ENCODE peak calls at places on chromosome 14, in five cellular contexts. Y, G, K, X and B are unnamed samples.

GRCh38 chr14:75003250-75004027 is 718 bp downstream of the EIF2B2 start:
- DNase-seq in Y (no peak), G (no peak), K (no peak), X (no peak), B (no peak)

GRCh38 chr14:32313977-32314376 is 15.1 kb upstream of the AKAP6 start:
- DNase-seq in Y (no peak), G (no peak), K (no peak), X (no peak), B (no peak)

GRCh38 chr14:104102282-104102914 is 16.9 kb downstream of the ASPG start:
- DNase-seq in Y (no peak), G (no peak), K (no peak), X (no peak), B (no peak)

GRCh38 chr14:81991998-81992397 is 458.3 kb upstream of the SEL1L start:
- DNase-seq in Y (no peak), G (no peak), K (peak; percentile 21), X (no peak), B (no peak)

GRCh38 chr14:67263499-67264149 is 22.4 kb downstream of the PALS1 start:
- DNase-seq in Y (no peak), G (no peak), K (no peak), X (no peak), B (no peak)

GRCh38 chr14:75752907-75753594 is 92.0 kb downstream of the TTLL5 start:
- DNase-seq in Y (no peak), G (no peak), K (no peak), X (no peak), B (no peak)

GRCh38 chr14:98916036-98916435 is 356.0 kb downstream of the BCL11B start:
- DNase-seq in Y (no peak), G (no peak), K (no peak), X (no peak), B (no peak)

GRCh38 chr14:79487632-79488031 is 723.7 kb downstream of the DIO2 start:
- DNase-seq in Y (no peak), G (no peak), K (no peak), X (no peak), B (no peak)

GRCh38 chr14:57749267-57749666 is 116.6 kb downstream of the SLC35F4 start:
- DNase-seq in Y (no peak), G (peak; percentile 10), K (no peak), X (no peak), B (no peak)

GRCh38 chr14:104288272-104288671 is 149.9 kb downstream of the KIF26A start:
- DNase-seq in Y (no peak), G (no peak), K (no peak), X (no peak), B (no peak)

GRCh38 chr14:98182385-98183055 is 1089.5 kb downstream of the BCL11B start:
- DNase-seq in Y (no peak), G (no peak), K (no peak), X (no peak), B (no peak)

GRCh38 chr14:77991128-77991772 is 178.9 kb upstream of the NRXN3 start:
- DNase-seq in Y (no peak), G (peak; percentile 17), K (no peak), X (no peak), B (no peak)

GRCh38 chr14:74015178-74015577 is 3.9 kb downstream of the ENTPD5 start:
- DNase-seq in Y (no peak), G (no peak), K (no peak), X (no peak), B (no peak)

GRCh38 chr14:30651934-30652333 is 29.8 kb downstream of the SCFD1 start:
- DNase-seq in Y (no peak), G (no peak), K (no peak), X (no peak), B (no peak)

GRCh38 chr14:104436741-104437701 is 142.5 kb upstream of the C14orf180 start:
- DNase-seq in Y (no peak), G (no peak), K (no peak), X (peak; percentile 10), B (peak; percentile 19)

GRCh38 chr14:61591862-61592261 is 103.5 kb upstream of the HIF1A start:
- DNase-seq in Y (no peak), G (no peak), K (no peak), X (no peak), B (no peak)

GRCh38 chr14:106619618-106620017 is 1093.2 kb downstream of the TMEM121 start:
- DNase-seq in Y (no peak), G (no peak), K (no peak), X (no peak), B (no peak)

DNA sequence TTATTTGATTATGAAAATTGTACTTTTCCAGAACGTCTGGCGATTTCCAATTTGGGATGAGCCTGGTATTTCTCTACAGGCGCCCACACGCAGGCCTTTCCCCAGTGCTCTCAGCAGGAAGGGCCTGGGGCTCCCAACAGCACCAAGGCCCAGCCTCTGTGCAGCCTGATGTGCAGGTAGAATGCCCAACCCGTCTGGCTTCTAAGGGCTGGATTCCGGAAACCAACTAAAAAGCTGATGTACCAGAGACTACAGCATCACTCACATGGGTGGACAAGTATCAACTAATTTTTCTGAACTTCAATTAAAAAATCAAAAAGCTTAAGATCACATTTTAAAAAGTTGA is 25.8 kb downstream of the CDC42BPB start:
- DNase-seq in Y (no peak), G (no peak), K (no peak), X (no peak), B (no peak)
- TF ChIP-seq CTCF in Y (no peak), G (no peak), K (no peak), X (no peak), B (no peak)

DNA sequence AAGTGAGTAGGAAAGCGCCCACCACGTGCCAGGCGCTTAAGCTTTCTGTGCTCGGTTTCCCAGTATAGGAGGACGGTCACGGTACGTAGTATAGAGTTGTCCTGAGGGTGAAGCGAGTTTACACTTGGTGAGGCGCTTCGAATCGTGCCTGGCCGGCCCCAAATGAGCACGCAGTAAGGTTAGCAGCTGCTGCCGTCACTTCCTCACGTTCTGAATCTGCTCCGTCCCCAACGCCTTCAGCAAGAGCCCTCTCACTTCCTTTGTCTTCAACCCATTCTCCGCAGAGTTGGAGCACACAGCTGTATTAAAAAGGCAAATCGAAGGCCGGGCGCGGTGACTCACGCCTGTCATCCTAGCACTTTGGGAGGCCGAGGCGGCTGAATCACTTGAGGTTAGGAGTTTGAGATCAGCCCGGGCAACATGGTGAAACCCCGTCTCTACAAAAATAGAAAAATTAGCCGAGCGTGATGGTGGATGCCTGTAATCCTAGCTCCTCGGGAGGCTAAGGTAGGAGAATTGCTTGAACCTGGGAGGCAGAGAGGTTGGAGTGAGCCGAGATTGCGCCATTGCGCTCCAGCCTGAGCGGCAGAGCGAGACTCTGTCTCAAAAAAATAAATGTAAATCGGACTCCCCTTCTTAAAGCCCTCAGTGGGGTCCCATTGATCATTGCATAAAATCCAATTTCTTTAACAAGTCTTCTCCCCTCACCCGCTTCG is 725 bp downstream of the TDP1 start:
- DNase-seq in Y (peak; percentile 62), G (peak; percentile 48), K (peak; percentile 41), X (peak; percentile 53), B (peak; percentile 87)
- TF ChIP-seq CTCF in Y (no peak), G (no peak), K (no peak), X (no peak), B (no peak)

GRCh38 chr14:69300601-69301221 is 40.8 kb downstream of the GALNT16 start:
- DNase-seq in Y (no peak), G (no peak), K (no peak), X (no peak), B (no peak)

GRCh38 chr14:69298131-69299071 is 38.4 kb downstream of the GALNT16 start:
- DNase-seq in Y (no peak), G (no peak), K (peak; percentile 68), X (no peak), B (peak; percentile 72)

GRCh38 chr14:69303086-69303485 is 43.1 kb downstream of the GALNT16 start:
- DNase-seq in Y (no peak), G (no peak), K (no peak), X (no peak), B (no peak)

GRCh38 chr14:69299286-69300035 is 39.5 kb downstream of the GALNT16 start:
- DNase-seq in Y (no peak), G (no peak), K (no peak), X (no peak), B (no peak)
- TF ChIP-seq CTCF in Y (peak; percentile 31), G (no peak), K (no peak), X (no peak), B (no peak)

GRCh38 chr14:63543000-63543825 is at the start of gene PPP2R5E:
- DNase-seq in Y (peak; percentile 94), G (peak; percentile 99), K (peak; percentile 99), X (peak; percentile 99), B (peak; percentile 99)
- TF ChIP-seq CTCF in Y (no peak), G (no peak), K (no peak), X (no peak), B (no peak)

DNA sequence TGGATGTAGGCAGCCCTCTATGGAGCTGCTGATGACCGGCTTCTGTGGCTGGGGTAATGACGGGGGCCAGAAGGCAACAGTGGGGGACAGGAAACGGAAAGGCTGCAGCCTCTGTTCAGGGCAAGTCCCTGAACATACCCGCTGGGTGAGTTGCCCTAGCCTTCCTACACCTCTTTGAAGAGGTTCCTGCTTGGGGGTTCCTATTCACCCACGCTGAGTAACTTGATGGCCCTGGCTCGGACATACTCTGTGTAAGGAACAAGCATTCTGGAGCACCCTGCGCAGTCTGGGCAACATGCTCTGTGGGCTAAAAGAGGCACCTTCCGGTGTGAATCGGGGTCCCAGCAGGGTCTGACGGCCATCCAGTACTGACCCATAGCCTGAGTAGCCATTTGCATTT is 17.7 kb upstream of the GSC start:
- DNase-seq in Y (no peak), G (no peak), K (no peak), X (no peak), B (no peak)
- TF ChIP-seq CTCF in Y (no peak), G (no peak), K (no peak), X (no peak), B (no peak)